ENCODE peak calls at places on chromosomes 3 and 15, in five cellular contexts. One of them, this sample, is unnamed.

GRCh38 chr3:184250167-184250828 is 826 bp downstream of the EEF1AKMT4 start:
- DNase-seq in brain microvascular endothelial cell: peak; percentile 90
- DNase-seq in endothelial cell: peak; percentile 92
- DNase-seq in HFFc6: peak; percentile 79
- DNase-seq in GM12865: peak; percentile 94
- DNase-seq in this sample: peak; percentile 98

GRCh38 chr3:120566243-120566980 is 29.7 kb upstream of the NDUFB4 start:
- DNase-seq in brain microvascular endothelial cell: no peak
- DNase-seq in endothelial cell: no peak
- DNase-seq in HFFc6: no peak
- DNase-seq in GM12865: no peak
- DNase-seq in this sample: no peak

GRCh38 chr3:164640586-164640985 is 437.7 kb downstream of the SI start:
- DNase-seq in brain microvascular endothelial cell: no peak
- DNase-seq in endothelial cell: no peak
- DNase-seq in GM12865: no peak
- DNase-seq in HFFc6: no peak
- DNase-seq in this sample: no peak

GRCh38 chr15:73928971-73929627 is 2.8 kb downstream of the LOXL1 start:
- DNase-seq in HFFc6: no peak
- DNase-seq in GM12865: no peak
- DNase-seq in endothelial cell: no peak
- DNase-seq in brain microvascular endothelial cell: no peak
- DNase-seq in this sample: no peak

GRCh38 chr3:168884353-168884903 is 779.1 kb downstream of the MECOM start:
- DNase-seq in HFFc6: peak; percentile 94
- DNase-seq in brain microvascular endothelial cell: peak; percentile 91
- DNase-seq in endothelial cell: no peak
- DNase-seq in GM12865: no peak
- DNase-seq in this sample: no peak

GRCh38 chr15:73368301-73369072 is at the start of gene HCN4:
- DNase-seq in GM12865: no peak
- DNase-seq in endothelial cell: peak; percentile 28
- DNase-seq in brain microvascular endothelial cell: no peak
- DNase-seq in HFFc6: no peak
- DNase-seq in this sample: peak; percentile 91

GRCh38 chr3:42656680-42657610 is 3.4 kb downstream of the ZBTB47 start:
- DNase-seq in GM12865: no peak
- DNase-seq in HFFc6: no peak
- DNase-seq in brain microvascular endothelial cell: no peak
- DNase-seq in endothelial cell: no peak
- DNase-seq in this sample: no peak

GRCh38 chr3:45773714-45774449 is 22.5 kb downstream of the SLC6A20 start:
- DNase-seq in GM12865: no peak
- DNase-seq in endothelial cell: no peak
- DNase-seq in brain microvascular endothelial cell: no peak
- DNase-seq in HFFc6: no peak
- DNase-seq in this sample: peak; percentile 13

GRCh38 chr3:182965861-182966366 is 14.4 kb downstream of the DCUN1D1 start:
- DNase-seq in endothelial cell: no peak
- DNase-seq in GM12865: no peak
- DNase-seq in HFFc6: no peak
- DNase-seq in brain microvascular endothelial cell: no peak
- DNase-seq in this sample: no peak

GRCh38 chr3:197507541-197507940 is 48.2 kb downstream of the BDH1 start:
- DNase-seq in brain microvascular endothelial cell: no peak
- DNase-seq in endothelial cell: no peak
- DNase-seq in HFFc6: no peak
- DNase-seq in GM12865: no peak
- DNase-seq in this sample: no peak

GRCh38 chr3:107555359-107555758 is 32.6 kb downstream of the BBX start:
- DNase-seq in HFFc6: no peak
- DNase-seq in brain microvascular endothelial cell: no peak
- DNase-seq in endothelial cell: no peak
- DNase-seq in GM12865: peak; percentile 5
- DNase-seq in this sample: no peak

GRCh38 chr3:85254738-85255137 is 295.9 kb downstream of the CADM2 start:
- DNase-seq in endothelial cell: no peak
- DNase-seq in HFFc6: no peak
- DNase-seq in brain microvascular endothelial cell: no peak
- DNase-seq in GM12865: no peak
- DNase-seq in this sample: no peak

GRCh38 chr15:40755821-40756220 is 767 bp upstream of the RMDN3 start:
- DNase-seq in GM12865: peak; percentile 44
- DNase-seq in brain microvascular endothelial cell: no peak
- DNase-seq in endothelial cell: no peak
- DNase-seq in HFFc6: no peak
- DNase-seq in this sample: no peak

GRCh38 chr3:129312671-129313414 is 34.2 kb downstream of the HMCES start:
- DNase-seq in GM12865: no peak
- DNase-seq in brain microvascular endothelial cell: no peak
- DNase-seq in HFFc6: no peak
- DNase-seq in endothelial cell: no peak
- DNase-seq in this sample: peak; percentile 56

GRCh38 chr3:78724886-78725285 is 1042.9 kb downstream of the ROBO1 start:
- DNase-seq in endothelial cell: no peak
- DNase-seq in GM12865: no peak
- DNase-seq in brain microvascular endothelial cell: no peak
- DNase-seq in HFFc6: no peak
- DNase-seq in this sample: no peak

GRCh38 chr15:90611157-90611556 is 81.4 kb downstream of the CRTC3 start:
- DNase-seq in GM12865: no peak
- DNase-seq in HFFc6: no peak
- DNase-seq in endothelial cell: no peak
- DNase-seq in brain microvascular endothelial cell: no peak
- DNase-seq in this sample: no peak

GRCh38 chr15:70532536-70533186 is 230.7 kb downstream of the UACA start:
- DNase-seq in HFFc6: no peak
- DNase-seq in GM12865: no peak
- DNase-seq in brain microvascular endothelial cell: no peak
- DNase-seq in endothelial cell: no peak
- DNase-seq in this sample: no peak

GRCh38 chr3:16112910-16113504 is 61.5 kb upstream of the GALNT15 start:
- DNase-seq in HFFc6: peak; percentile 66
- DNase-seq in GM12865: no peak
- DNase-seq in endothelial cell: no peak
- DNase-seq in brain microvascular endothelial cell: peak; percentile 89
- DNase-seq in this sample: no peak

GRCh38 chr15:48190932-48191573 is 412 bp upstream of the CTXN2 start:
- DNase-seq in GM12865: peak; percentile 45
- DNase-seq in endothelial cell: peak; percentile 91
- DNase-seq in brain microvascular endothelial cell: peak; percentile 69
- DNase-seq in HFFc6: peak; percentile 35
- DNase-seq in this sample: peak; percentile 97

GRCh38 chr15:56871867-56872266 is 46.6 kb upstream of the TCF12 start:
- DNase-seq in HFFc6: no peak
- DNase-seq in endothelial cell: no peak
- DNase-seq in brain microvascular endothelial cell: no peak
- DNase-seq in GM12865: no peak
- DNase-seq in this sample: no peak

GRCh38 chr15:75129788-75130187 is 71.9 kb upstream of the C15orf39 start:
- DNase-seq in GM12865: peak; percentile 48
- DNase-seq in HFFc6: no peak
- DNase-seq in endothelial cell: no peak
- DNase-seq in brain microvascular endothelial cell: no peak
- DNase-seq in this sample: peak; percentile 38

GRCh38 chr3:183579967-183580720 is 24.6 kb upstream of the KLHL6 start:
- DNase-seq in HFFc6: no peak
- DNase-seq in GM12865: no peak
- DNase-seq in endothelial cell: no peak
- DNase-seq in brain microvascular endothelial cell: no peak
- DNase-seq in this sample: no peak

DNA sequence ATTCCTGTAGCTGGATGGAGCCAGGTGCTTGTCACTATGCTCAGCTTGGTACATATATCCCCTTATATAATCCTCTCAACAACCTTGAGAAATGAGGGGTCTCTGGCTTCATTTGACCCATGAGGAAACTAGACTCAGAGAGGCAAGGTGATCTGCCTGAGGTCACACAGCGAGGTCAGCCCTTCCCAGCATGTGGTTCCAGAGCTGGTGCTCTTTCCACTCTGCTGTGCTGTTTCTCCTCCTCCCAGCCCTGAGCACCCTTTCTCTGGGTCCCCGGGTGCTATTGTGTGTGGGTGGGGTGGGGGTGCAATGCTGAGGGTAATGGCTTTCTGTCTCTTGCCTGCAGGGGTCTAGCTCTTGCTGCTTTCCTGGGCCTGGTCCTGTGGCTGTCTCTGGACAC is 19.3 kb downstream of the SLC28A1 start:
- DNase-seq in endothelial cell: no peak
- DNase-seq in GM12865: no peak
- DNase-seq in brain microvascular endothelial cell: no peak
- DNase-seq in HFFc6: no peak
- DNase-seq in this sample: no peak
- TF ChIP-seq CTCF in endothelial cell: no peak
- TF ChIP-seq CTCF in GM12865: no peak
- TF ChIP-seq CTCF in brain microvascular endothelial cell: no peak
- TF ChIP-seq CTCF in HFFc6: no peak
- TF ChIP-seq CTCF in this sample: no peak

DNA sequence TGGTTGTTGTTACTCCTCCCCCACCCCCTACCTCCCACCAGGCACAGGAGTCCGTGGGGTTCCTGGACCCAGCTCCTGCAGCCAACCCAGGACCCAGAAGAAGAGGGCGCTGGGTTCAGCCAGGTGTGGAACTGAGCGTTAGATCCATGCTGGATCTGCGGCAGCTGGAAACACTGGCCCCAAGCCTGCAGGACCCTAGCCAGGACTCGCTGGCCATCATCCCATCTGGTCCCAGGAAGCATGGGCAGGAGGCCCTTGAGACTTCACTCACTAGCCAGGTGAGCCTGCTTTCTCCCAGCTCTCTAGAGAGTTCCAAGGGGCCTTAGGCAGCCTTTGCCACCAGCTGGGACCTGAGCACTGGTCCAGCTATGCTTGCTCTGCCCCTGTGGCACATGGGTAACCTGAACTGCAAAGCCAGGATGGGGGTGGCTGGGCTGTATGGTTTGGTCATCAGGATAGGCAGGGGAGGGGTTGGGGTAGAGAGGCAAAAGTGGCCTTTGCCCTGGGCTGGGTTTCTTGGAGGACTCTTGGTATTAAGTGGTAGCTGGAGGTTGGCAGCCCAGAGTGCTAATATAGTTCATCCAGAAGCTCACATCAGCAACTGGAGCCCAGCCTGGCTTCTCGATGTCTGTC is 7.0 kb upstream of the JMJD7 start:
- DNase-seq in HFFc6: no peak
- DNase-seq in endothelial cell: no peak
- DNase-seq in GM12865: no peak
- DNase-seq in brain microvascular endothelial cell: no peak
- DNase-seq in this sample: no peak
- TF ChIP-seq CTCF in HFFc6: no peak
- TF ChIP-seq CTCF in endothelial cell: no peak
- TF ChIP-seq CTCF in GM12865: no peak
- TF ChIP-seq CTCF in brain microvascular endothelial cell: no peak
- TF ChIP-seq CTCF in this sample: no peak

GRCh38 chr3:87361956-87362355 is 85.6 kb upstream of the POU1F1 start:
- DNase-seq in brain microvascular endothelial cell: no peak
- DNase-seq in endothelial cell: no peak
- DNase-seq in GM12865: no peak
- DNase-seq in HFFc6: no peak
- DNase-seq in this sample: no peak

GRCh38 chr3:87359807-87360206 is 83.4 kb upstream of the POU1F1 start:
- DNase-seq in GM12865: no peak
- DNase-seq in brain microvascular endothelial cell: no peak
- DNase-seq in endothelial cell: no peak
- DNase-seq in HFFc6: no peak
- DNase-seq in this sample: no peak

GRCh38 chr3:87358066-87358465 is 81.7 kb upstream of the POU1F1 start:
- DNase-seq in brain microvascular endothelial cell: no peak
- DNase-seq in endothelial cell: no peak
- DNase-seq in HFFc6: no peak
- DNase-seq in GM12865: no peak
- DNase-seq in this sample: no peak

GRCh38 chr3:87361271-87361670 is 84.9 kb upstream of the POU1F1 start:
- DNase-seq in GM12865: no peak
- DNase-seq in endothelial cell: no peak
- DNase-seq in HFFc6: no peak
- DNase-seq in brain microvascular endothelial cell: no peak
- DNase-seq in this sample: no peak

GRCh38 chr3:87359025-87359424 is 82.6 kb upstream of the POU1F1 start:
- DNase-seq in brain microvascular endothelial cell: no peak
- DNase-seq in GM12865: no peak
- DNase-seq in HFFc6: no peak
- DNase-seq in endothelial cell: no peak
- DNase-seq in this sample: no peak
- TF ChIP-seq CTCF in brain microvascular endothelial cell: no peak
- TF ChIP-seq CTCF in GM12865: no peak
- TF ChIP-seq CTCF in HFFc6: no peak
- TF ChIP-seq CTCF in endothelial cell: no peak
- TF ChIP-seq CTCF in this sample: no peak

GRCh38 chr3:49177073-49177472 is 5.7 kb downstream of the KLHDC8B start:
- DNase-seq in HFFc6: no peak
- DNase-seq in GM12865: no peak
- DNase-seq in endothelial cell: no peak
- DNase-seq in brain microvascular endothelial cell: no peak
- DNase-seq in this sample: no peak
- TF ChIP-seq CTCF in HFFc6: no peak
- TF ChIP-seq CTCF in GM12865: no peak
- TF ChIP-seq CTCF in endothelial cell: no peak
- TF ChIP-seq CTCF in brain microvascular endothelial cell: no peak
- TF ChIP-seq CTCF in this sample: no peak

DNA sequence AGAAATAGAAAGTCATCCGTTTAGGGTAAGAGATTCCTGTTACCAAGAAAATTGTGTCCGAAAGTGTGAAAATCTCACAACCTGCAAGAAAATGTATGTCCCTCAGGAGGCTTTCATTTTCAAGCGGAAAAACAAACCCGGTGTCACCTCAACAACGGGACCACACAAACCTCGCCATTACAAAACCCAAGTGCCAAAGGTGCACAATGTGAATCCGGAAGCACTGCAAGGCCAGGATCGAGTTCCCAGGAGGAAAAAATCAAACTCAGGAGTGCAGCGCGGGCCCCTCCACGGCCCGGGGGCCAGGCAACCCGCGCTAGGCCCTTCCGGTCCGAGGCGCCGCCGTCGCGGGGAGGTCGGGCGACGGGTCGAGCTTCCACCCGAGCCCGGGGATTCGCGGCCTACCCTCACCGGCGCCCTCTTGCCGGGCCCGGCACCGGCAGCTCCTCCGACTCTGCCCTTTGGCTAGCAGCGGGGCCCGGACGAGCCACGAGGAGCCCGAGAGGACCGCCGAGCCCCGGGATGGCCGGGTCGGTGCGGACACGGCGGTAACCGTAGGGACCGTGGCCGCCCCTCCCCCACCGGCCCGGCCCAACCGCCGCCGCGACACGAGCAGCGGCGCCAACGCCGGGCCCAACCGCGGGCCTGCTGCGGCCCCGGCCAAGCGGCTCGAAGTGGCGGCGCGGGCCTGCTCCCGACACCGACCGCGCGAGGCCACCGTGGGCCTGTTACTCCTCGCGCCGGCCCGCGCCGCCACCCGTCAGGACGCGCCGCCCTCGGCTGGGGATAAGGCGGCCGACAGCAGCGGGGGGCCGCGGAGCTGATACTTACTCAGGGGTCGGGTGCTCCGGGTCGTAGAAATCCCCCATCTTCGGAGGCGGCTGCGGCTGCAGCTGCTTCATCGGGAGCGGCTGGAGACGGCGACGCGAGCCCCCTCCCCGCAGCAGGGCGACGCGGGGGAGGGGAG is 607 bp downstream of the SETD2 start:
- DNase-seq in HFFc6: peak; percentile 6
- DNase-seq in brain microvascular endothelial cell: peak; percentile 9
- DNase-seq in endothelial cell: peak; percentile 53
- DNase-seq in GM12865: peak; percentile 78
- DNase-seq in this sample: peak; percentile 73
- TF ChIP-seq CTCF in HFFc6: no peak
- TF ChIP-seq CTCF in brain microvascular endothelial cell: no peak
- TF ChIP-seq CTCF in endothelial cell: no peak
- TF ChIP-seq CTCF in GM12865: no peak
- TF ChIP-seq CTCF in this sample: no peak